ENCODE peak calls at places on chromosomes 6 and 20, in nine cellular contexts. O is ovary; K is astrocyte; Q is IMR-90; X is CD8-positive, alpha-beta T cell; T is cardiac muscle cell; N is breast epithelium; H is left ventricle myocardium inferior; S is GM23248. C is an unnamed sample.

GRCh38 chr20:48467622-48468021 is 360.2 kb downstream of the PREX1 start:
- DNase-seq in O (no peak), K (no peak), Q (no peak), X (no peak), T (no peak), N (no peak), H (no peak), S (no peak), C (no peak)

GRCh38 chr6:36714511-36714910 is 16.9 kb downstream of the RAB44 start:
- DNase-seq in O (no peak), K (no peak), Q (no peak), X (no peak), T (no peak), N (no peak), H (no peak), S (no peak), C (no peak)

GRCh38 chr6:31730631-31731086 is 1.6 kb upstream of the DDAH2 start:
- DNase-seq in O (no peak), K (no peak), Q (no peak), X (no peak), T (no peak), N (no peak), H (no peak), S (no peak), C (no peak)

GRCh38 chr20:1420066-1420465 is 27.2 kb upstream of the FKBP1A start:
- DNase-seq in O (no peak), K (no peak), Q (no peak), X (no peak), T (no peak), N (no peak), H (no peak), S (no peak), C (no peak)

GRCh38 chr6:14682821-14683220 is 563.0 kb upstream of the JARID2 start:
- DNase-seq in O (no peak), K (peak; percentile 85), Q (peak; percentile 83), X (no peak), T (no peak), N (no peak), H (no peak), S (peak; percentile 66), C (no peak)

GRCh38 chr6:161237176-161237575 is 36.7 kb downstream of the AGPAT4 start:
- DNase-seq in O (no peak), K (peak; percentile 47), Q (no peak), X (no peak), T (no peak), N (no peak), H (no peak), S (no peak), C (no peak)

GRCh38 chr6:40440083-40440482 is 147.1 kb downstream of the LRFN2 start:
- DNase-seq in O (no peak), K (no peak), Q (no peak), X (no peak), T (no peak), N (no peak), H (no peak), S (no peak), C (no peak)

GRCh38 chr6:16781348-16782169 is 20.3 kb upstream of the ATXN1 start:
- DNase-seq in O (no peak), K (no peak), Q (no peak), X (no peak), T (peak; percentile 30), N (no peak), H (no peak), S (no peak), C (no peak)

GRCh38 chr20:62293111-62293784 is 9.5 kb upstream of the ADRM1 start:
- DNase-seq in O (no peak), K (no peak), Q (no peak), X (no peak), T (no peak), N (no peak), H (no peak), S (no peak), C (no peak)

DNA sequence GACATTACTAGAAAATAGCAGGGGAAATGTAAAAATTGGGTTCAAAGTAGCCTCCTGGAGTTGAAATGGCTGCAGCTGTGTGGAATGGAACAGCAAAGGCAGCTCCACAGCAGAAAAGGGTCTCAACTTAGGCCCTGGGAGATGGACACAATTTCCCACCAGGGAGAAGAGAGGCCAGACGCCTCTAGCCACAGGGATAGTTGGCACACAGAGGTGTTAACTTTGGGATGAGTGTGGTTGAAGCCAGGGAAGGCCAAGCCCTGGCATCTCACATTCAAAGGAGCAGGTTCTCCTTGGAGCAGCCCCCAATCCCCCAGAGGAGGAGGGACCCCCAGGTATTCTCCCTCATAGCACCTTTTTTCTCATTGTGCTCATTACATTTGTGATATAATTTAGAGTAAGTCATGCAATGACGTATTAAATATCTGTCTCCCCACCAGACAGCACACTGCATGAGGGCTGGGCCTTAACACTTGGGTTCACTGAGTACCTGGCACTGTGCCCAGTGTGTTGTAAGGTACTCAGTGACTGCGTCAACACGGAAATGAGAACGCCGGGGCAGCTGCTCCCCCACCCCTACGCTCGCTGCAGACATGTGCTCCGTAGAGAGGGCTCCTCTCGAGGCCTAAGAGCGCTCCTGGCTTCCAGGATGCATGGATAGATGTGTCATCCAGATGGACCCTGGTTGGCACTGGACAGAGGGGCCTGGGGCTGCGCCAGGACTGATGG is 76.0 kb upstream of the CD93 start:
- DNase-seq in O (peak; percentile 73), K (peak; percentile 71), Q (no peak), X (no peak), T (peak; percentile 34), N (peak; percentile 54), H (peak; percentile 85), S (no peak), C (peak; percentile 88)
- H3K27ac ChIP-seq in O (no peak overlapping the region), K (no peak overlapping the region), Q (no peak overlapping the region), X (no peak overlapping the region), T (no peak overlapping the region), N (no peak overlapping the region), H (peak overlapping the region; percentile 86), S (no peak overlapping the region), C (peak overlapping the region; percentile 91)

GRCh38 chr20:53298900-53299299 is 294.7 kb downstream of the ZNF217 start:
- DNase-seq in O (no peak), K (no peak), Q (no peak), X (no peak), T (no peak), N (no peak), H (no peak), S (peak; percentile 10), C (no peak)

GRCh38 chr20:53298260-53298659 is 295.4 kb downstream of the ZNF217 start:
- DNase-seq in O (no peak), K (no peak), Q (no peak), X (no peak), T (no peak), N (no peak), H (no peak), S (no peak), C (no peak)

GRCh38 chr20:53296451-53297153 is 297.0 kb downstream of the ZNF217 start:
- DNase-seq in O (no peak), K (no peak), Q (no peak), X (no peak), T (no peak), N (no peak), H (no peak), S (no peak), C (no peak)

GRCh38 chr20:53294804-53295203 is 298.8 kb downstream of the ZNF217 start:
- DNase-seq in O (no peak), K (peak; percentile 8), Q (no peak), X (no peak), T (no peak), N (no peak), H (no peak), S (peak; percentile 28), C (no peak)

DNA sequence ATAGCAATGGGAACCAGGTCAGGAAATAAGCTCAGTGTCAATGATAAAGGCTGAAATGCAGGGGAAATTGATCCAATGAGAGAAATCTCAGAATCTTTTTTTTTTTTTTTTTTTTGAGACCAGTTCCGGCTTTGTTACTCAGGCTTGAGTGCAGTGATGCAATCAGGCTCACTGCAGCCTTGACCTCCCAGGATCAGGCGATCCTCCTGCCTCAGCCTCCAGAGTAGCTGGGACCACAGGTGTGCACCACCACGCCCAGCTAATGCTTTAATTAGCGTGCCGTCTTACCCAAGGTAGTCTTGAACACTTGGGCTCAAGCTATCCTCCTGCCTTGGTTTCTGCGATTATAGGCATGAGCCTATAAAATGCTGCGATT is 296.5 kb downstream of the ZNF217 start:
- DNase-seq in O (no peak), K (no peak), Q (no peak), X (no peak), T (no peak), N (no peak), H (no peak), S (no peak), C (no peak)
- H3K27me3 ChIP-seq in O (no peaks in the 10 kb centered on the region), K (no peaks in the 10 kb centered on the region), Q (no peaks in the 10 kb centered on the region), X (no peaks in the 10 kb centered on the region), T (no peaks in the 10 kb centered on the region), N (no peaks in the 10 kb centered on the region), H (no peaks in the 10 kb centered on the region), S (no peaks in the 10 kb centered on the region), C (no peaks in the 10 kb centered on the region)

GRCh38 chr20:38418509-38419204 is 16.5 kb downstream of the SNHG17 start:
- DNase-seq in O (no peak), K (peak; percentile 22), Q (peak; percentile 40), X (no peak), T (no peak), N (no peak), H (peak; percentile 58), S (peak; percentile 31), C (no peak)
- H3K36me3 ChIP-seq in O (peaks cover 2% of the 10 kb centered on the region), K (peaks cover 55% of the 10 kb centered on the region), Q (peaks cover 51% of the 10 kb centered on the region), X (peaks cover 50% of the 10 kb centered on the region), T (peaks cover 36% of the 10 kb centered on the region), N (peaks cover 11% of the 10 kb centered on the region), H (peaks cover 49% of the 10 kb centered on the region), S (peaks cover 65% of the 10 kb centered on the region), C (peaks cover 58% of the 10 kb centered on the region)

GRCh38 chr20:52236292-52236691 is 44.7 kb upstream of the ZFP64 start:
- DNase-seq in O (no peak), K (no peak), Q (no peak), X (no peak), T (no peak), N (no peak), H (no peak), S (no peak), C (no peak)
- H3K27ac ChIP-seq in O (no peak overlapping the region), K (no peak overlapping the region), Q (no peak overlapping the region), X (no peak overlapping the region), T (no peak overlapping the region), N (no peak overlapping the region), H (no peak overlapping the region), S (no peak overlapping the region), C (no peak overlapping the region)

GRCh38 chr20:58747400-58747672 is 54.7 kb downstream of the NPEPL1 start:
- DNase-seq in O (no peak), K (no peak), Q (no peak), X (no peak), T (no peak), N (no peak), H (no peak), S (no peak), C (no peak)
- H3K27me3 ChIP-seq in O (no peaks in the 10 kb centered on the region), K (peaks cover 2% of the 10 kb centered on the region), Q (peaks cover 39% of the 10 kb centered on the region), X (no peaks in the 10 kb centered on the region), T (peaks cover 6% of the 10 kb centered on the region), N (peaks cover 25% of the 10 kb centered on the region), H (peaks cover 85% of the 10 kb centered on the region), S (peaks cover 32% of the 10 kb centered on the region), C (peaks cover 39% of the 10 kb centered on the region)

DNA sequence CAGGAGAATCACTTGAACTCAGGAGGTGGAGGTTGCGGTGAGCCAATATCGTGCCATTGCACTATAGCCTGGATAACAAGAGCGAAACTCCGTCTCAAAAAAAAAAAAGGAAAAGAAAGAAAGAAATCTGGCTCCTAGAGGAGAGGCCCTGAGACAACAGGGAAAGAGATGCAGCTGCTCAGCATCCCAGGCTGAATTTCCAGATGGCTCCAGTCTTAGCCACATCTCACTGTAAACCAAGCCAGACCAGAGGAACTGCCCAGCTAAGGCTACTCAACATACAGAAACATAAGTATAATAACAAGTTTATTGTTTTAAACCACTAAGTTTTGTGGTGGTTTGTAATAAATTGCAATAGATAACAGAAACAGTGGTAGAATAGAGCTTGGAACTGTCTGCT is 38.5 kb upstream of the TASP1 start:
- DNase-seq in O (no peak), K (no peak), Q (no peak), X (no peak), T (no peak), N (no peak), H (no peak), S (no peak), C (no peak)
- H3K36me3 ChIP-seq in O (no peaks in the 10 kb centered on the region), K (no peaks in the 10 kb centered on the region), Q (no peaks in the 10 kb centered on the region), X (no peaks in the 10 kb centered on the region), T (no peaks in the 10 kb centered on the region), N (no peaks in the 10 kb centered on the region), H (no peaks in the 10 kb centered on the region), S (no peaks in the 10 kb centered on the region), C (no peaks in the 10 kb centered on the region)